ENCODE peak calls at places on chromosomes 12 and 14, in seven cellular contexts. One of them, this sample, is unnamed.

GRCh38 chr14:54420478-54421116 is 20.6 kb downstream of the CNIH1 start:
- DNase-seq in HCT116: peak
- DNase-seq in CD8-positive, alpha-beta T cell: no peak
- DNase-seq in lung: no peak
- DNase-seq in testis: peak
- DNase-seq in pancreas: no peak
- DNase-seq in mammary epithelial cell: peak
- DNase-seq in this sample: peak

GRCh38 chr14:71209888-71210287 is 302.6 kb downstream of the PCNX1 start:
- DNase-seq in HCT116: no peak
- DNase-seq in CD8-positive, alpha-beta T cell: no peak
- DNase-seq in lung: no peak
- DNase-seq in testis: no peak
- DNase-seq in pancreas: no peak
- DNase-seq in mammary epithelial cell: no peak
- DNase-seq in this sample: no peak

GRCh38 chr14:59333668-59334067 is 131.5 kb downstream of the GPR135 start:
- DNase-seq in HCT116: no peak
- DNase-seq in CD8-positive, alpha-beta T cell: no peak
- DNase-seq in lung: peak
- DNase-seq in testis: no peak
- DNase-seq in pancreas: no peak
- DNase-seq in mammary epithelial cell: peak
- DNase-seq in this sample: peak

GRCh38 chr14:54220122-54220691 is 176.6 kb upstream of the CDKN3 start:
- DNase-seq in HCT116: no peak
- DNase-seq in CD8-positive, alpha-beta T cell: no peak
- DNase-seq in lung: no peak
- DNase-seq in testis: no peak
- DNase-seq in pancreas: no peak
- DNase-seq in mammary epithelial cell: no peak
- DNase-seq in this sample: no peak

GRCh38 chr12:110794623-110795280 is 52.0 kb upstream of the CCDC63 start:
- DNase-seq in HCT116: no peak
- DNase-seq in CD8-positive, alpha-beta T cell: no peak
- DNase-seq in lung: peak
- DNase-seq in testis: peak
- DNase-seq in pancreas: peak
- DNase-seq in mammary epithelial cell: peak
- DNase-seq in this sample: no peak

GRCh38 chr14:99664636-99665273 is 19.3 kb upstream of the CYP46A1 start:
- DNase-seq in HCT116: no peak
- DNase-seq in CD8-positive, alpha-beta T cell: no peak
- DNase-seq in lung: no peak
- DNase-seq in testis: no peak
- DNase-seq in pancreas: no peak
- DNase-seq in mammary epithelial cell: no peak
- DNase-seq in this sample: no peak

GRCh38 chr12:120928864-120929652 is 24.9 kb upstream of the SPPL3 start:
- DNase-seq in HCT116: peak
- DNase-seq in CD8-positive, alpha-beta T cell: no peak
- DNase-seq in lung: peak
- DNase-seq in testis: no peak
- DNase-seq in pancreas: peak
- DNase-seq in mammary epithelial cell: peak
- DNase-seq in this sample: peak

GRCh38 chr14:65565948-65566347 is 153.4 kb downstream of the FUT8 start:
- DNase-seq in HCT116: no peak
- DNase-seq in CD8-positive, alpha-beta T cell: no peak
- DNase-seq in lung: no peak
- DNase-seq in testis: no peak
- DNase-seq in pancreas: no peak
- DNase-seq in mammary epithelial cell: no peak
- DNase-seq in this sample: no peak

GRCh38 chr12:121203482-121203881 is 6.4 kb upstream of the P2RX4 start:
- DNase-seq in HCT116: no peak
- DNase-seq in CD8-positive, alpha-beta T cell: no peak
- DNase-seq in lung: no peak
- DNase-seq in testis: no peak
- DNase-seq in pancreas: no peak
- DNase-seq in mammary epithelial cell: no peak
- DNase-seq in this sample: no peak

GRCh38 chr12:127389923-127390322 is 877.0 kb upstream of the TMEM132C start:
- DNase-seq in HCT116: no peak
- DNase-seq in CD8-positive, alpha-beta T cell: no peak
- DNase-seq in lung: no peak
- DNase-seq in testis: peak
- DNase-seq in pancreas: no peak
- DNase-seq in mammary epithelial cell: peak
- DNase-seq in this sample: peak

GRCh38 chr12:107468976-107469375 is 216.6 kb upstream of the PWP1 start:
- DNase-seq in HCT116: no peak
- DNase-seq in CD8-positive, alpha-beta T cell: no peak
- DNase-seq in lung: no peak
- DNase-seq in testis: no peak
- DNase-seq in pancreas: no peak
- DNase-seq in mammary epithelial cell: no peak
- DNase-seq in this sample: no peak

GRCh38 chr14:51963164-51963733 is 26.1 kb upstream of the RTRAF start:
- DNase-seq in HCT116: no peak
- DNase-seq in CD8-positive, alpha-beta T cell: no peak
- DNase-seq in lung: no peak
- DNase-seq in testis: no peak
- DNase-seq in pancreas: no peak
- DNase-seq in mammary epithelial cell: no peak
- DNase-seq in this sample: no peak

GRCh38 chr12:64123448-64123847 is 98.6 kb downstream of the KICS2 start:
- DNase-seq in HCT116: no peak
- DNase-seq in CD8-positive, alpha-beta T cell: no peak
- DNase-seq in lung: no peak
- DNase-seq in testis: no peak
- DNase-seq in pancreas: no peak
- DNase-seq in mammary epithelial cell: no peak
- DNase-seq in this sample: no peak

GRCh38 chr14:90600619-90601018 is 203.8 kb downstream of the CALM1 start:
- DNase-seq in HCT116: no peak
- DNase-seq in CD8-positive, alpha-beta T cell: no peak
- DNase-seq in lung: no peak
- DNase-seq in testis: no peak
- DNase-seq in pancreas: no peak
- DNase-seq in mammary epithelial cell: no peak
- DNase-seq in this sample: no peak

GRCh38 chr12:55789171-55789570 is 28.4 kb downstream of the SARNP start:
- DNase-seq in HCT116: no peak
- DNase-seq in CD8-positive, alpha-beta T cell: no peak
- DNase-seq in lung: no peak
- DNase-seq in testis: no peak
- DNase-seq in pancreas: no peak
- DNase-seq in mammary epithelial cell: no peak
- DNase-seq in this sample: no peak

GRCh38 chr14:95679995-95680735 is 6.1 kb upstream of the TCL1B start:
- DNase-seq in HCT116: peak
- DNase-seq in CD8-positive, alpha-beta T cell: no peak
- DNase-seq in lung: no peak
- DNase-seq in testis: no peak
- DNase-seq in pancreas: peak
- DNase-seq in mammary epithelial cell: no peak
- DNase-seq in this sample: no peak

GRCh38 chr12:127230843-127231260 is 1036.1 kb upstream of the TMEM132C start:
- DNase-seq in HCT116: peak
- DNase-seq in CD8-positive, alpha-beta T cell: no peak
- DNase-seq in lung: no peak
- DNase-seq in testis: no peak
- DNase-seq in pancreas: no peak
- DNase-seq in mammary epithelial cell: peak
- DNase-seq in this sample: peak

GRCh38 chr12:40152783-40153383 is 47.0 kb upstream of the SLC2A13 start:
- DNase-seq in HCT116: peak
- DNase-seq in CD8-positive, alpha-beta T cell: peak
- DNase-seq in lung: peak
- DNase-seq in testis: peak
- DNase-seq in pancreas: peak
- DNase-seq in mammary epithelial cell: peak
- DNase-seq in this sample: no peak

DNA sequence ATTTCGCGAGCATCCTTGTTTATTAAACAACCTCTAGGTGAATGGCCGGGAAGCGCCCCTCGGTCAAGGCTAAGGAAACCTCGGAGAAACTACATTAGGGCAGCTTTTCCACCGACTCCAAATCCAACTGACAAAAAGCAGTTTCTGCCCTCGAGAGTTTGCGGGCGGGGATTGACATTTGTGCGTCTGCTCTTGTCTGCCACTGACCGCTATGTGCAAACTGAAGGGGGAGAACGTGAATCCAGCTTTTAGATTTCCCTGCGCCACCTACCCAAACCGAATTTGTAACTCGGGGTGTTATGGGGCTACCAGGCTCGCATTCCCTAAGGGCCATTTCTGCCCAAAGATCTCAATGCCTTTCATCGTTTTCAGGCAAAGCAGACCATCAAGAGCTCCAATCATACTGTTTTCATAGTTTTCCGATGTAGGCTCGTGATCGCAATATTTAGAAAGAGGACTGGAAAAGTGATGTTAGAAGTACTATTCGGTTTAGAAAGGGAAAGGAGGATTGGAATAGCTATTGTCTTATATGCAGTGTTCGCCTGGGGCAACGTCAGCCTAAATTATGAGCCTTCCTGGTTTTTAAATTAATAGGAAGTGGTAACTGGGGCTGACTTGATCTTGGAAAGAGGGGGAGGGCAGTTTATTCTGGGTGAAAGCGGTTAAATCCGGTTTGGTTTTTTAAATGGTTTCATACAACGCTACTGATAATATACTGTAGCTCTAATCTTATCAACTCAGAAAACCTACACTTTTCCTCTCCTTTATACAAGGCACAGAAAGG is 45.4 kb downstream of the BCAT1 start:
- DNase-seq in HCT116: no peak
- DNase-seq in CD8-positive, alpha-beta T cell: no peak
- DNase-seq in lung: no peak
- DNase-seq in testis: no peak
- DNase-seq in pancreas: no peak
- DNase-seq in mammary epithelial cell: peak
- DNase-seq in this sample: no peak
- H3K27ac ChIP-seq in HCT116: no peak
- H3K27ac ChIP-seq in CD8-positive, alpha-beta T cell: no peak
- H3K27ac ChIP-seq in lung: no peak
- H3K27ac ChIP-seq in testis: no peak
- H3K27ac ChIP-seq in pancreas: no peak
- H3K27ac ChIP-seq in mammary epithelial cell: no peak
- H3K27ac ChIP-seq in this sample: no peak

GRCh38 chr12:5889381-5890047 is 55.5 kb downstream of the ANO2 start:
- DNase-seq in HCT116: peak
- DNase-seq in CD8-positive, alpha-beta T cell: no peak
- DNase-seq in lung: no peak
- DNase-seq in testis: no peak
- DNase-seq in pancreas: no peak
- DNase-seq in mammary epithelial cell: no peak
- DNase-seq in this sample: peak
- TF ChIP-seq CTCF in HCT116: peak
- TF ChIP-seq CTCF in CD8-positive, alpha-beta T cell: no peak
- TF ChIP-seq CTCF in lung: no peak
- TF ChIP-seq CTCF in testis: no peak
- TF ChIP-seq CTCF in pancreas: no peak
- TF ChIP-seq CTCF in mammary epithelial cell: no peak
- TF ChIP-seq CTCF in this sample: no peak

DNA sequence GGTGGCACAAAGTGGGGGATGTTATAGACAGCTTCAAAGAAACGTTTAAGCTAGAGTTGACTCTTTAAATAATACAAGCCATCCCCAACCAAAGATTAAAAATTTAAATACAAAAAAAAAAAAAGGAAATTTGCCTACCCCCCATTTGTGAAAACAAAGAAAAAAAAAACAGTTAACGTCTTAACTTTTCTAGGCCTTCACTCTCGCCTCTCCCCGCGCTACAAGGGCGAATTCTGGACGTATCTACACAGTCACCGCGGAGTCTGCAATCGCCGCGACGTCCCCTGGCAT is 528 bp upstream of the NUDT4 start:
- DNase-seq in HCT116: no peak
- DNase-seq in CD8-positive, alpha-beta T cell: no peak
- DNase-seq in lung: no peak
- DNase-seq in testis: no peak
- DNase-seq in pancreas: no peak
- DNase-seq in mammary epithelial cell: no peak
- DNase-seq in this sample: no peak
- H3K27ac ChIP-seq in HCT116: no peak
- H3K27ac ChIP-seq in CD8-positive, alpha-beta T cell: peak
- H3K27ac ChIP-seq in lung: peak
- H3K27ac ChIP-seq in testis: peak
- H3K27ac ChIP-seq in pancreas: peak
- H3K27ac ChIP-seq in mammary epithelial cell: peak
- H3K27ac ChIP-seq in this sample: peak

GRCh38 chr12:53750812-53751335 is 905 bp downstream of the CISTR start:
- DNase-seq in HCT116: no peak
- DNase-seq in CD8-positive, alpha-beta T cell: no peak
- DNase-seq in lung: no peak
- DNase-seq in testis: peak
- DNase-seq in pancreas: peak
- DNase-seq in mammary epithelial cell: no peak
- DNase-seq in this sample: no peak
- TF ChIP-seq CTCF in HCT116: no peak
- TF ChIP-seq CTCF in CD8-positive, alpha-beta T cell: no peak
- TF ChIP-seq CTCF in lung: no peak
- TF ChIP-seq CTCF in testis: no peak
- TF ChIP-seq CTCF in pancreas: no peak
- TF ChIP-seq CTCF in mammary epithelial cell: no peak
- TF ChIP-seq CTCF in this sample: no peak

GRCh38 chr12:42237853-42238239 is 202 bp downstream of the YAF2 start:
- DNase-seq in HCT116: no peak
- DNase-seq in CD8-positive, alpha-beta T cell: no peak
- DNase-seq in lung: no peak
- DNase-seq in testis: no peak
- DNase-seq in pancreas: no peak
- DNase-seq in mammary epithelial cell: no peak
- DNase-seq in this sample: peak
- H3K27ac ChIP-seq in HCT116: peak
- H3K27ac ChIP-seq in CD8-positive, alpha-beta T cell: peak
- H3K27ac ChIP-seq in lung: peak
- H3K27ac ChIP-seq in testis: peak
- H3K27ac ChIP-seq in pancreas: peak
- H3K27ac ChIP-seq in mammary epithelial cell: peak
- H3K27ac ChIP-seq in this sample: peak

GRCh38 chr12:29702972-29703371 is 80.8 kb downstream of the TMTC1 start:
- DNase-seq in HCT116: no peak
- DNase-seq in CD8-positive, alpha-beta T cell: no peak
- DNase-seq in lung: no peak
- DNase-seq in testis: no peak
- DNase-seq in pancreas: no peak
- DNase-seq in mammary epithelial cell: no peak
- DNase-seq in this sample: no peak
- TF ChIP-seq CTCF in HCT116: no peak
- TF ChIP-seq CTCF in CD8-positive, alpha-beta T cell: no peak
- TF ChIP-seq CTCF in lung: no peak
- TF ChIP-seq CTCF in testis: no peak
- TF ChIP-seq CTCF in pancreas: no peak
- TF ChIP-seq CTCF in mammary epithelial cell: no peak
- TF ChIP-seq CTCF in this sample: no peak

This sample was measured in RWPE1.